ENCODE peak calls at places on chromosomes 13 and 19, in six cellular contexts. One of them, this sample, is unnamed.
A peak's percentile ranks its signal among the peaks of the same experiment; 100 is the strongest.

GRCh38 chr19:13012690-13013608 is 17.7 kb downstream of the NFIX start:
- DNase-seq in cardiac muscle cell: no peak
- DNase-seq in colonic mucosa: peak; percentile 85
- DNase-seq in fibroblast of lung: peak; percentile 79
- DNase-seq in fibroblast of mammary gland: peak; percentile 85
- DNase-seq in uterus: peak; percentile 84
- DNase-seq in this sample: peak; percentile 92

GRCh38 chr19:35211545-35212230 is 16.9 kb downstream of the FAM187B start:
- DNase-seq in uterus: peak; percentile 23
- DNase-seq in colonic mucosa: peak; percentile 53
- DNase-seq in fibroblast of mammary gland: no peak
- DNase-seq in fibroblast of lung: no peak
- DNase-seq in cardiac muscle cell: no peak
- DNase-seq in this sample: no peak

GRCh38 chr19:41353466-41354342 is at the start of gene TGFB1:
- DNase-seq in uterus: peak; percentile 89
- DNase-seq in colonic mucosa: peak; percentile 82
- DNase-seq in cardiac muscle cell: peak; percentile 77
- DNase-seq in fibroblast of mammary gland: peak; percentile 81
- DNase-seq in fibroblast of lung: peak; percentile 85
- DNase-seq in this sample: peak; percentile 94

GRCh38 chr19:19635313-19635702 is 7.3 kb upstream of the LPAR2 start:
- DNase-seq in fibroblast of mammary gland: no peak
- DNase-seq in cardiac muscle cell: no peak
- DNase-seq in fibroblast of lung: no peak
- DNase-seq in colonic mucosa: no peak
- DNase-seq in uterus: no peak
- DNase-seq in this sample: no peak

GRCh38 chr13:23322353-23323336 is 110.9 kb downstream of the SACS start:
- DNase-seq in uterus: no peak
- DNase-seq in colonic mucosa: no peak
- DNase-seq in cardiac muscle cell: no peak
- DNase-seq in fibroblast of mammary gland: no peak
- DNase-seq in fibroblast of lung: peak; percentile 20
- DNase-seq in this sample: no peak

GRCh38 chr19:7928334-7928706 is 2.4 kb upstream of the CTXN1 start:
- DNase-seq in fibroblast of mammary gland: peak; percentile 43
- DNase-seq in uterus: no peak
- DNase-seq in fibroblast of lung: peak; percentile 29
- DNase-seq in colonic mucosa: no peak
- DNase-seq in cardiac muscle cell: no peak
- DNase-seq in this sample: no peak

GRCh38 chr19:39937094-39937493 is 2.7 kb upstream of the FCGBP start:
- DNase-seq in colonic mucosa: peak; percentile 34
- DNase-seq in fibroblast of lung: no peak
- DNase-seq in fibroblast of mammary gland: no peak
- DNase-seq in cardiac muscle cell: no peak
- DNase-seq in uterus: no peak
- DNase-seq in this sample: no peak

GRCh38 chr13:21043898-21044297 is 17.5 kb downstream of the LATS2 start:
- DNase-seq in fibroblast of lung: peak; percentile 88
- DNase-seq in colonic mucosa: no peak
- DNase-seq in cardiac muscle cell: peak; percentile 22
- DNase-seq in uterus: no peak
- DNase-seq in fibroblast of mammary gland: peak; percentile 91
- DNase-seq in this sample: peak; percentile 99

GRCh38 chr13:28468520-28468915 is 26.4 kb downstream of the FLT1 start:
- DNase-seq in fibroblast of mammary gland: no peak
- DNase-seq in colonic mucosa: no peak
- DNase-seq in fibroblast of lung: no peak
- DNase-seq in cardiac muscle cell: no peak
- DNase-seq in uterus: no peak
- DNase-seq in this sample: no peak

GRCh38 chr19:15253513-15253912 is 21.3 kb upstream of the EPHX3 start:
- DNase-seq in cardiac muscle cell: no peak
- DNase-seq in fibroblast of lung: no peak
- DNase-seq in fibroblast of mammary gland: no peak
- DNase-seq in uterus: peak; percentile 42
- DNase-seq in colonic mucosa: no peak
- DNase-seq in this sample: no peak

GRCh38 chr19:7927605-7928333 is 1.8 kb upstream of the CTXN1 start:
- DNase-seq in fibroblast of lung: no peak
- DNase-seq in colonic mucosa: no peak
- DNase-seq in cardiac muscle cell: no peak
- DNase-seq in uterus: no peak
- DNase-seq in fibroblast of mammary gland: no peak
- DNase-seq in this sample: no peak

GRCh38 chr19:13718733-13719132 is 45.6 kb upstream of the MRI1 start:
- DNase-seq in uterus: peak; percentile 17
- DNase-seq in fibroblast of lung: peak; percentile 68
- DNase-seq in cardiac muscle cell: peak; percentile 60
- DNase-seq in fibroblast of mammary gland: peak; percentile 47
- DNase-seq in colonic mucosa: peak; percentile 31
- DNase-seq in this sample: peak; percentile 35

GRCh38 chr13:111584101-111584500 is 263.7 kb downstream of the TEX29 start:
- DNase-seq in fibroblast of mammary gland: no peak
- DNase-seq in uterus: no peak
- DNase-seq in fibroblast of lung: no peak
- DNase-seq in cardiac muscle cell: no peak
- DNase-seq in colonic mucosa: peak; percentile 29
- DNase-seq in this sample: no peak

GRCh38 chr13:66069570-66069969 is 1160.6 kb downstream of the PCDH9 start:
- DNase-seq in colonic mucosa: no peak
- DNase-seq in cardiac muscle cell: peak; percentile 2
- DNase-seq in fibroblast of lung: peak; percentile 69
- DNase-seq in fibroblast of mammary gland: peak; percentile 61
- DNase-seq in uterus: no peak
- DNase-seq in this sample: no peak

GRCh38 chr19:2529473-2529918 is 53.6 kb downstream of the GADD45B start:
- DNase-seq in uterus: no peak
- DNase-seq in colonic mucosa: no peak
- DNase-seq in cardiac muscle cell: no peak
- DNase-seq in fibroblast of lung: peak; percentile 83
- DNase-seq in fibroblast of mammary gland: peak; percentile 100
- DNase-seq in this sample: peak; percentile 94

GRCh38 chr19:53254451-53255341 is at the start of gene ZNF677:
- DNase-seq in colonic mucosa: peak; percentile 87
- DNase-seq in uterus: peak; percentile 91
- DNase-seq in cardiac muscle cell: peak; percentile 91
- DNase-seq in fibroblast of lung: peak; percentile 81
- DNase-seq in fibroblast of mammary gland: peak; percentile 80
- DNase-seq in this sample: peak; percentile 87
- H3K4me3 ChIP-seq in colonic mucosa: peak within 1 kb of the TSS; percentile 66
- H3K4me3 ChIP-seq in uterus: peak within 1 kb of the TSS; percentile 57
- H3K4me3 ChIP-seq in cardiac muscle cell: peak within 1 kb of the TSS; percentile 99
- H3K4me3 ChIP-seq in fibroblast of lung: peak within 1 kb of the TSS; percentile 93
- H3K4me3 ChIP-seq in fibroblast of mammary gland: peak within 1 kb of the TSS; percentile 91
- H3K4me3 ChIP-seq in this sample: peak within 1 kb of the TSS; percentile 97

GRCh38 chr13:113862766-113863510 is 938 bp downstream of the GAS6 start:
- DNase-seq in uterus: peak; percentile 59
- DNase-seq in fibroblast of lung: peak; percentile 42
- DNase-seq in fibroblast of mammary gland: no peak
- DNase-seq in colonic mucosa: peak; percentile 62
- DNase-seq in cardiac muscle cell: peak; percentile 49
- DNase-seq in this sample: peak; percentile 51

GRCh38 chr13:113862191-113862765 is 1.6 kb downstream of the GAS6 start:
- DNase-seq in colonic mucosa: peak; percentile 43
- DNase-seq in uterus: peak; percentile 28
- DNase-seq in cardiac muscle cell: no peak
- DNase-seq in fibroblast of lung: no peak
- DNase-seq in fibroblast of mammary gland: no peak
- DNase-seq in this sample: no peak

GRCh38 chr13:113864303-113864890 is 521 bp upstream of the GAS6 start:
- DNase-seq in fibroblast of mammary gland: no peak
- DNase-seq in colonic mucosa: peak; percentile 27
- DNase-seq in cardiac muscle cell: no peak
- DNase-seq in uterus: peak; percentile 25
- DNase-seq in fibroblast of lung: no peak
- DNase-seq in this sample: peak; percentile 39

GRCh38 chr13:113861433-113862030 is 2.3 kb downstream of the GAS6 start:
- DNase-seq in colonic mucosa: peak; percentile 43
- DNase-seq in cardiac muscle cell: no peak
- DNase-seq in fibroblast of mammary gland: no peak
- DNase-seq in fibroblast of lung: no peak
- DNase-seq in uterus: peak; percentile 20
- DNase-seq in this sample: no peak

GRCh38 chr13:113863511-113864302 is at the start of gene GAS6:
- DNase-seq in cardiac muscle cell: peak; percentile 74
- DNase-seq in uterus: peak; percentile 75
- DNase-seq in colonic mucosa: peak; percentile 83
- DNase-seq in fibroblast of lung: peak; percentile 51
- DNase-seq in fibroblast of mammary gland: no peak
- DNase-seq in this sample: peak; percentile 54
- TF ChIP-seq CTCF in cardiac muscle cell: peak; percentile 3
- TF ChIP-seq CTCF in uterus: no peak
- TF ChIP-seq CTCF in colonic mucosa: no peak
- TF ChIP-seq CTCF in fibroblast of lung: no peak
- TF ChIP-seq CTCF in fibroblast of mammary gland: no peak
- TF ChIP-seq CTCF in this sample: no peak

GRCh38 chr13:55577847-55578210 is 1562.9 kb upstream of the PRR20A start:
- DNase-seq in uterus: no peak
- DNase-seq in cardiac muscle cell: no peak
- DNase-seq in fibroblast of mammary gland: no peak
- DNase-seq in colonic mucosa: no peak
- DNase-seq in fibroblast of lung: no peak
- DNase-seq in this sample: no peak
- H3K4me3 ChIP-seq in uterus: no peak overlapping the region
- H3K4me3 ChIP-seq in cardiac muscle cell: no peak overlapping the region
- H3K4me3 ChIP-seq in fibroblast of mammary gland: no peak overlapping the region
- H3K4me3 ChIP-seq in colonic mucosa: no peak overlapping the region
- H3K4me3 ChIP-seq in fibroblast of lung: no peak overlapping the region
- H3K4me3 ChIP-seq in this sample: no peak overlapping the region

GRCh38 chr19:18590273-18591272 is 2.0 kb downstream of the REX1BD start:
- DNase-seq in fibroblast of mammary gland: peak; percentile 73
- DNase-seq in cardiac muscle cell: peak; percentile 92
- DNase-seq in colonic mucosa: no peak
- DNase-seq in fibroblast of lung: peak; percentile 82
- DNase-seq in uterus: no peak
- DNase-seq in this sample: peak; percentile 45

GRCh38 chr19:18588611-18589379 is at the start of gene REX1BD:
- DNase-seq in uterus: peak; percentile 84
- DNase-seq in colonic mucosa: peak; percentile 85
- DNase-seq in cardiac muscle cell: peak; percentile 87
- DNase-seq in fibroblast of mammary gland: peak; percentile 65
- DNase-seq in fibroblast of lung: peak; percentile 75
- DNase-seq in this sample: peak; percentile 75

GRCh38 chr19:18587561-18587960 is 1.0 kb upstream of the REX1BD start:
- DNase-seq in fibroblast of lung: no peak
- DNase-seq in fibroblast of mammary gland: no peak
- DNase-seq in cardiac muscle cell: no peak
- DNase-seq in colonic mucosa: no peak
- DNase-seq in uterus: no peak
- DNase-seq in this sample: no peak

GRCh38 chr19:18587962-18588610 is 512 bp upstream of the REX1BD start:
- DNase-seq in cardiac muscle cell: no peak
- DNase-seq in colonic mucosa: no peak
- DNase-seq in uterus: no peak
- DNase-seq in fibroblast of mammary gland: no peak
- DNase-seq in fibroblast of lung: no peak
- DNase-seq in this sample: no peak

GRCh38 chr19:18589380-18590272 is 1.0 kb downstream of the REX1BD start:
- DNase-seq in fibroblast of lung: peak; percentile 68
- DNase-seq in colonic mucosa: peak; percentile 72
- DNase-seq in fibroblast of mammary gland: peak; percentile 57
- DNase-seq in cardiac muscle cell: peak; percentile 81
- DNase-seq in uterus: peak; percentile 68
- DNase-seq in this sample: peak; percentile 65
- TF ChIP-seq CTCF in fibroblast of lung: no peak
- TF ChIP-seq CTCF in colonic mucosa: no peak
- TF ChIP-seq CTCF in fibroblast of mammary gland: no peak
- TF ChIP-seq CTCF in cardiac muscle cell: peak; percentile 29
- TF ChIP-seq CTCF in uterus: no peak
- TF ChIP-seq CTCF in this sample: peak; percentile 26

DNA sequence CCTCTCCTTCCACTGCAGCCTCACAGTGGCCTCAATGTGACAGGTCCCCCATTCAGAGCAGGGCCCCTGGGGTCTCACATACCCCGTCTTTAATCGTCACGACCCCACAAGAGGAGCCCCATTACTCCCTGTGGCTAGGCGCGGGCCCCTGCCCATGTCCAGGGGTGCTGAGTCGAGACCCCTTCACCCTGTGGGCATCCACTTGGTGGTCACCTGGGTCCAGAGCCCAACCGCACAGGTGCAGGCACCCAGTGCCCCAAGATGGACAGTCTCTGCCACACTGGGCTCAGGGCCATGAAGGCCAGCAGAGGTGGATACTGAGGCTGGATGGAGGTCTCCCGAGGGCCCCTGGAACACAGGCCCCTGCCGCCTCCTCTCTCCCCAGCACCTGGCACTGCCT is 3.0 kb downstream of the TMEM259 start:
- DNase-seq in colonic mucosa: no peak
- DNase-seq in uterus: no peak
- DNase-seq in fibroblast of lung: no peak
- DNase-seq in fibroblast of mammary gland: no peak
- DNase-seq in cardiac muscle cell: no peak
- DNase-seq in this sample: no peak
- H3K4me3 ChIP-seq in colonic mucosa: no peak overlapping the region
- H3K4me3 ChIP-seq in uterus: no peak overlapping the region
- H3K4me3 ChIP-seq in fibroblast of lung: no peak overlapping the region
- H3K4me3 ChIP-seq in fibroblast of mammary gland: no peak overlapping the region
- H3K4me3 ChIP-seq in cardiac muscle cell: no peak overlapping the region
- H3K4me3 ChIP-seq in this sample: no peak overlapping the region

GRCh38 chr13:25248071-25248470 is 39.2 kb downstream of the MTMR6 start:
- DNase-seq in cardiac muscle cell: no peak
- DNase-seq in colonic mucosa: no peak
- DNase-seq in fibroblast of mammary gland: no peak
- DNase-seq in uterus: no peak
- DNase-seq in fibroblast of lung: no peak
- DNase-seq in this sample: no peak

GRCh38 chr13:25252770-25253169 is 34.5 kb downstream of the MTMR6 start:
- DNase-seq in cardiac muscle cell: no peak
- DNase-seq in colonic mucosa: no peak
- DNase-seq in fibroblast of lung: no peak
- DNase-seq in fibroblast of mammary gland: no peak
- DNase-seq in uterus: no peak
- DNase-seq in this sample: no peak

GRCh38 chr13:25247345-25247744 is 39.9 kb downstream of the MTMR6 start:
- DNase-seq in colonic mucosa: no peak
- DNase-seq in cardiac muscle cell: no peak
- DNase-seq in uterus: no peak
- DNase-seq in fibroblast of lung: no peak
- DNase-seq in fibroblast of mammary gland: no peak
- DNase-seq in this sample: no peak

GRCh38 chr13:25252229-25252628 is 35.1 kb downstream of the MTMR6 start:
- DNase-seq in fibroblast of mammary gland: no peak
- DNase-seq in colonic mucosa: no peak
- DNase-seq in uterus: no peak
- DNase-seq in cardiac muscle cell: no peak
- DNase-seq in fibroblast of lung: no peak
- DNase-seq in this sample: no peak

DNA sequence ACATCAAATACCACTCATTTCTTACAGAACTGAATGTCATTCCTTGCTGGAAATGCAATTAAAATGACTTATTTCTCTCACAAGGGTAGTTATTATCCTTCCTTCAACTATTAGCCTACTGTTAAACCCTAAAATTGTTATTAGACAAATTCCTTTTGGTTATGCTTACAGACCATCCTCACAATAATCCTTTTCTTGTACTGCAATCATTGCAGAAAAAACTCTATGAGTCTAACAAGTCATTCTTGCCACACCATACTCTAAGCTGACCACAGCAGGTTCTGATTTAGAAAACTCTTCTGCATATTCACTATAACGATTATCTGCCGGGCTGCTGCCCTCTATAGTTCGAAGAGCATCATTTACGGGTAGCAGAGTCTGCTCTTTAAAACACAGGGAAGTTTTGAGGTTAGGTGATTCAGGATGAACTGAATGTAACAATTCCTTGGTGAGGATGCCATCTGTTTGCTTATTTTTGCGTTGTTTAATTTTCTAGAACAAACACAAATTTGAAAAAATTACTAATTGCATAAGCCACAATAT is 38.2 kb downstream of the MTMR6 start:
- DNase-seq in fibroblast of mammary gland: peak; percentile 74
- DNase-seq in uterus: no peak
- DNase-seq in cardiac muscle cell: peak; percentile 34
- DNase-seq in fibroblast of lung: peak; percentile 40
- DNase-seq in colonic mucosa: no peak
- DNase-seq in this sample: peak; percentile 34
- TF ChIP-seq CTCF in fibroblast of mammary gland: peak; percentile 60
- TF ChIP-seq CTCF in uterus: no peak
- TF ChIP-seq CTCF in cardiac muscle cell: peak; percentile 44
- TF ChIP-seq CTCF in fibroblast of lung: peak; percentile 58
- TF ChIP-seq CTCF in colonic mucosa: no peak
- TF ChIP-seq CTCF in this sample: peak; percentile 51

This sample was measured in fibroblast of villous mesenchyme.